ENCODE peak calls at places on chromosomes 11 and 22, in four cellular contexts. U is K562, K is GM12878, L is HepG2. Q is an unnamed sample.

GRCh38 chr11:78419327-78419726 is 1.7 kb upstream of the GAB2 start:
- DNase-seq in K (no peak), L (no peak), U (no peak), Q (no peak)

GRCh38 chr22:35740616-35741015 is 22.9 kb downstream of the APOL5 start:
- DNase-seq in K (no peak), U (no peak), L (no peak), Q (no peak)

GRCh38 chr11:17558916-17559315 is 11.9 kb downstream of the OTOG start:
- DNase-seq in U (no peak), K (no peak), L (no peak), Q (no peak)

GRCh38 chr11:41289408-41289807 is 170.0 kb downstream of the LRRC4C start:
- DNase-seq in K (no peak), L (no peak), U (no peak), Q (no peak)

GRCh38 chr22:33050614-33051230 is 7.5 kb downstream of the SYN3 start:
- DNase-seq in L (no peak), K (no peak), U (no peak), Q (no peak)

GRCh38 chr22:25564320-25564978 is at the start of gene GRK3:
- DNase-seq in K (no peak), U (peak), L (no peak), Q (peak)

GRCh38 chr11:48031602-48032001 is 51.2 kb downstream of the PTPRJ start:
- DNase-seq in L (no peak), U (no peak), K (no peak), Q (no peak)

GRCh38 chr22:48376936-48377335 is 1450.7 kb downstream of the BRD1 start:
- DNase-seq in K (no peak), U (no peak), L (no peak), Q (no peak)

GRCh38 chr11:26319906-26320305 is 12.0 kb upstream of the ANO3 start:
- DNase-seq in K (no peak), L (no peak), U (no peak), Q (no peak)

GRCh38 chr11:19790831-19791552 is 78.4 kb downstream of the NAV2 start:
- DNase-seq in U (no peak), K (peak), L (no peak), Q (peak)

GRCh38 chr11:62922653-62923371 is 1.6 kb upstream of the CHRM1 start:
- DNase-seq in K (no peak), L (no peak), U (peak), Q (no peak)

GRCh38 chr11:65611028-65611757 is 2.8 kb downstream of the MAP3K11 start:
- DNase-seq in U (no peak), K (no peak), L (no peak), Q (no peak)

GRCh38 chr11:132844956-132845355 is 687.3 kb downstream of the OPCML start:
- DNase-seq in K (no peak), U (no peak), L (no peak), Q (no peak)

GRCh38 chr11:11117730-11118129 is 235.3 kb downstream of the CSNK2A3 start:
- DNase-seq in K (no peak), L (no peak), U (no peak), Q (no peak)

GRCh38 chr22:46766611-46767010 is 4.2 kb downstream of the TBC1D22A start:
- DNase-seq in U (no peak), K (no peak), L (no peak), Q (no peak)

GRCh38 chr11:69854719-69855118 is 35.5 kb upstream of the FGF3 start:
- DNase-seq in L (no peak), K (no peak), U (no peak), Q (no peak)

GRCh38 chr11:65719887-65720236 is 736 bp downstream of the RNASEH2C start:
- DNase-seq in K (no peak), L (no peak), U (no peak), Q (no peak)

GRCh38 chr22:20781272-20781990 is 7.5 kb downstream of the SERPIND1 start:
- DNase-seq in K (no peak), U (no peak), L (no peak), Q (no peak)

GRCh38 chr22:32589007-32589406 is 114.4 kb downstream of the FBXO7 start:
- DNase-seq in U (no peak), L (no peak), K (no peak), Q (no peak)

GRCh38 chr11:69745201-69745600 is 29.9 kb downstream of the FGF4 start:
- DNase-seq in K (no peak), U (no peak), L (no peak), Q (no peak)

GRCh38 chr11:107473797-107474196 is 16.2 kb upstream of the CWF19L2 start:
- DNase-seq in K (no peak), U (no peak), L (no peak), Q (no peak)

GRCh38 chr11:130471731-130472433 is 23.4 kb downstream of the ADAMTS15 start:
- DNase-seq in U (no peak), L (no peak), K (no peak), Q (no peak)

GRCh38 chr11:92269021-92269420 is 44.4 kb downstream of the FAT3 start:
- DNase-seq in U (no peak), L (peak), K (no peak), Q (peak)

GRCh38 chr22:47374901-47375575 is 612.6 kb downstream of the TBC1D22A start:
- DNase-seq in K (no peak), L (no peak), U (no peak), Q (no peak)

GRCh38 chr11:103652013-103652412 is 384.4 kb upstream of the DDI1 start:
- DNase-seq in U (no peak), K (no peak), L (no peak), Q (no peak)

GRCh38 chr11:37946155-37946766 is 1348.2 kb upstream of the RAG2 start:
- DNase-seq in U (peak), K (peak), L (peak), Q (peak)

GRCh38 chr22:45970709-45971388 is 6.1 kb downstream of the WNT7B start:
- DNase-seq in K (no peak), L (no peak), U (peak), Q (peak)

GRCh38 chr11:116835791-116836647 is 1.4 kb downstream of the APOA1 start:
- DNase-seq in U (peak), K (peak), L (peak), Q (peak)

GRCh38 chr22:45842141-45842831 is 134.7 kb downstream of the WNT7B start:
- DNase-seq in U (no peak), L (no peak), K (no peak), Q (no peak)

GRCh38 chr11:59573216-59573615 is 42.4 kb downstream of the OSBP start:
- DNase-seq in U (no peak), L (no peak), K (no peak), Q (no peak)

GRCh38 chr11:62854825-62855570 is 15.6 kb upstream of the WDR74 start:
- DNase-seq in L (no peak), K (no peak), U (peak), Q (no peak)

DNA sequence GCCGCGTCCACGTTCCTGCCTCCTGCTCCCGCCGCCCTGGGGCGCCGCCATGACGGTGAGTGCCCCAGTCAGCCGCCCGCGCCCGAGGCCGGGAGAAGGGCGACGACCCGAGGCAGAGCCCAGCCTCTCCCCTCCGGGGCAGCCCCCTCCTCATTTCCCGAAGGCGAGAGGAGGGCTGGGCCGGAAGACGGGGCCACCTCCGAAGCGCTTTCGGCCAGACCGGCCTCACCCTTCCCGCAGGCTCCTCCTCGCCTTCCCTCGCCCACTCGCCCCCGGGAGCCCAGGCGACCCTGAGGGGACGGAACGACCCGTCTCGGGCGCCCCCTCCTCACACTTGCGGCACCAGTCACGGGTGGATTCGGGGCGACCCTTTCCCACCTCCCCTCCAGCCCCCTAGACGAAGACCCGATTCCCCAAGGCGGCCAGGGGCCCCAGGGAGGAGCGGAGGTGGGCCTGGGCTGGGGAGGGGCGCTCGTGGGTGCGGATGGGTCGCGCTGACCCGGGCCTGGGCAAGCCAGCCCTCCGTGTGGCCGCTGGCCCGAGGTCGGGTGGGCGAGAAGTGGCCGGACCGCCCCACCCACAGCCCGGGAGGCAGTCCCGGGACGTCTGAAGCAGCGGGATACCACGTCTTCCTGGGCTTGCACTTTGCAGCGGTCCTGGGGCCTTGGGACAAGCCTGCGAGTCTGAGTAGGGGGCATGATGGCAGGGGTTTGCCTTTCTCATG is 49.7 kb downstream of the TRIOBP start:
- DNase-seq in U (peak), K (no peak), L (no peak), Q (no peak)
- TF ChIP-seq ATF2 in U (no peak), K (no peak), L (no peak), Q (no peak)

DNA sequence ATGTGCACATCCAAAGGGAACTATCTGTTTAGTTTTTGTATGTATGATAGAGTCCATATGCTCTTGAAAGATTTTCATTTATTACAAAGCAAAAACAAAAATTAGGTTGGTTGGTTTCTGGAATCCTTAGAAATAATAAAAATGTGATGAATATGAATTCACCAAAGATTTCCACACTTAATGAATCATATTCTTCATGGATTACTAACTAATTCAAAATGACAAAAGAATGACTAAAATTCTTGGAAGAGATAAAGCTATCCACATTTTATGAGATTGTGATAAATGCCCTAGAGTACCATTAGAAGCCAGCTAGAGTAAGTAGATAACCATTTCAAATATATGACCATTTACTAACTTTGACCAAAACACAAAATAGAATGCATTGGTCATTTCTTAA is 261.0 kb downstream of the SBF2 start:
- DNase-seq in L (no peak), U (no peak), K (no peak), Q (no peak)
- TF ChIP-seq YY1 in L (no peak), U (no peak), K (no peak), Q (no peak)

DNA sequence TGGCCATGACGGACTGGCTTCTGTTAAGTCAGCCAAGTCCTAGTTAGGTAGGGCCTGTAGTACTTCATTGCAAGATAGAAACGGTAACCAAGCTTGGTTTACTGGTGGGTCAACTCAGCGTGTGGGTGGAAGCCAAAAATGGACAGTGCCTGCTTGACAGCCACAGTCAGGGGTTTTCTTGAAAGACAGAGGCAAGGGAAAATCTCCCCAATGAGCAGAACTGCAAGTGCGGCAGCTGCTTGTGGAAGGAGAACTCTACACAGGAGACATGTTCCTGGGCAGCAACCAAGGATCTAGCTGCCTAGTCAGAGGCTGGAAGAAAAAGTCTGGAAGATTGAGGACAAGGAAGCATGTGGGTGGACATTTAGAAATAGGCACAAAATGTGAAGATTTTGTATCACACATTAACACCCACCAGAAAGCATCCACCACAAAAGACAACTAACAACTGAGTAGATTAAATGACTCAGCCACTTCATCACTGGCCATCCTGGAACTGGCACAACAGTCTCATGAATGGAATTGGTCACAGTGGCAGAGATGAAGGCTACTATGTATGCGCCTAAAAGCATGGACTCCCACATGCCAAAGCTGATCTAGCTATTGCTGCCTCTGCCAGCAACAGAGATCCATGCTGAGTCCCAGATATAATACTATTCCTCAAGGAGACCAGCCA is 40.9 kb upstream of the SCUBE2 start:
- DNase-seq in L (no peak), K (no peak), U (no peak), Q (no peak)
- TF ChIP-seq ATF2 in L (no peak), K (no peak), U (no peak), Q (no peak)

DNA sequence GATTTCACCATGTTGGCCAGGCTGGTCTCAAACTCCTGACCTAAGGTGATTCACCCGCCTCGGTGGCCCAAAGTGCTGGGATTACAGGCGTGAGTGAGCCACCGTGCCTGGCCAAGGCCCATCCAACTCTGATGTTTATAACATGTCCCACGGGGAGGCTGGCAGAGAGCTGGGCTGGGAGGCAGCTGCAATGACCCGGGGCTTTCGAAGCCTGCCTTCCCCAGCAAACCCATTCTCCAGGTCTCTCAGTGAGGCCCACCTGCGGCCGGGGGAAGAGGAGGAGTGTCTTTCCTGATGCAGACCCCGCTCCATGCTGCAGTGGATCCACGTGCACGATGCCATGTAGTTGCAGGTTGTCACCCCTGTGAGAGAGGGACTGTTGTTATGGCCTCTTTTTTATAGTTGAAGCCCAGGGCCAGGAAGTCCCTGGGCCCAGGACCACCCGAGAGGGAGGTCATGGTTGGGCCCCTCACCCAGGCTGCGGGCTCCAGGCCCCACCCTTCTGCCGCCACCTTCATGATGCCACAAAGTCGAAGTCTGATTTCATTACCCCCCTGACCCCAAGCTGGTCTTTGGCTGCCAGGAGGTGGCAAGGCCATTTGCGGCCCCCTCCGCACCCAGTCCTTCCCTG is 38.3 kb downstream of the KCNJ4 start:
- DNase-seq in U (no peak), K (no peak), L (no peak), Q (no peak)
- TF ChIP-seq YY1 in U (no peak), K (no peak), L (no peak), Q (no peak)

GRCh38 chr11:57276857-57277505 is 39.9 kb upstream of the APLNR start:
- DNase-seq in K (no peak), U (no peak), L (no peak), Q (no peak)
- TF ChIP-seq ATF2 in K (no peak), U (no peak), L (no peak), Q (no peak)

GRCh38 chr22:19289475-19290161 is 1.9 kb downstream of the CLTCL1 start:
- DNase-seq in K (no peak), L (no peak), U (peak), Q (no peak)

GRCh38 chr22:19291218-19291579 is 320 bp downstream of the CLTCL1 start:
- DNase-seq in L (no peak), U (peak), K (no peak), Q (peak)

GRCh38 chr22:19291580-19292261 is at the start of gene CLTCL1:
- DNase-seq in U (peak), L (peak), K (peak), Q (peak)

GRCh38 chr22:19292262-19293230 is 1.0 kb upstream of the CLTCL1 start:
- DNase-seq in K (no peak), U (peak), L (no peak), Q (no peak)

GRCh38 chr22:19290400-19291217 is 910 bp downstream of the CLTCL1 start:
- DNase-seq in K (no peak), U (peak), L (peak), Q (no peak)
- TF ChIP-seq YY1 in K (no peak), U (no peak), L (no peak), Q (no peak)

GRCh38 chr11:112219476-112220232 is 6.6 kb upstream of the PTS start:
- DNase-seq in K (peak), L (peak), U (peak), Q (no peak)
- TF ChIP-seq ATF2 in K (no peak), L (no peak), U (no peak), Q (no peak)

GRCh38 chr11:36115378-36115801 is 171.5 kb downstream of the LDLRAD3 start:
- DNase-seq in U (peak), L (no peak), K (no peak), Q (no peak)
- TF ChIP-seq YY1 in U (no peak), L (no peak), K (no peak), Q (no peak)

GRCh38 chr11:68469642-68470041 is 9.1 kb downstream of the PPP6R3 start:
- DNase-seq in K (no peak), U (no peak), L (no peak), Q (no peak)
- TF ChIP-seq ATF2 in K (no peak), U (no peak), L (no peak), Q (no peak)

GRCh38 chr11:75780888-75781287 is 12.3 kb downstream of the DGAT2 start:
- DNase-seq in L (no peak), U (no peak), K (no peak), Q (no peak)
- TF ChIP-seq YY1 in L (no peak), U (no peak), K (no peak), Q (no peak)

Q was measured in H1.